ENCODE peak calls at places on chromosome 1, in ten cellular contexts. P, O, T, G, X, H, I, J, F and L are unnamed samples.

GRCh38 chr1:10788592-10789006 is 7.8 kb downstream of the CASZ1 start:
- DNase-seq in O (no peak), T (no peak), G (no peak), J (peak), P (no peak), H (peak), F (peak), X (no peak), I (no peak), L (peak)

GRCh38 chr1:167342846-167343245 is 122.2 kb downstream of the POU2F1 start:
- DNase-seq in F (no peak), O (no peak), X (no peak), T (no peak), H (no peak), G (no peak), I (no peak), P (peak), J (no peak), L (no peak)

GRCh38 chr1:172905452-172905851 is 145.3 kb downstream of the TNFSF18 start:
- DNase-seq in F (no peak), P (no peak), H (peak), J (no peak), G (no peak), O (peak), T (no peak), X (no peak), I (no peak), L (no peak)

GRCh38 chr1:3353901-3354300 is 100.6 kb upstream of the ARHGEF16 start:
- DNase-seq in T (no peak), I (no peak), H (no peak), F (no peak), J (no peak), G (no peak), X (no peak), P (no peak), O (no peak), L (no peak)

GRCh38 chr1:94866178-94866822 is 46.1 kb downstream of the SLC44A3 start:
- DNase-seq in O (no peak), G (no peak), F (no peak), I (no peak), H (no peak), X (no peak), T (no peak), P (no peak), J (peak), L (no peak)

GRCh38 chr1:1358433-1359201 is at the start of gene MXRA8:
- DNase-seq in O (peak), P (no peak), H (no peak), F (peak), J (peak), X (no peak), I (no peak), T (no peak), G (no peak), L (no peak)

GRCh38 chr1:54046671-54047383 is 6.2 kb downstream of the TMEM59 start:
- DNase-seq in I (no peak), F (no peak), X (no peak), G (no peak), P (no peak), O (no peak), J (peak), T (no peak), H (no peak), L (no peak)

GRCh38 chr1:240719953-240720700 is 108.2 kb upstream of the GREM2 start:
- DNase-seq in X (no peak), T (no peak), I (no peak), O (peak), H (no peak), J (no peak), P (no peak), F (no peak), G (no peak), L (no peak)

GRCh38 chr1:230127105-230128054 is 60.3 kb downstream of the GALNT2 start:
- DNase-seq in T (no peak), X (no peak), F (peak), I (no peak), G (peak), O (no peak), J (no peak), P (no peak), H (no peak), L (peak)

GRCh38 chr1:92184632-92185031 is 33.1 kb upstream of the C1orf146 start:
- DNase-seq in X (no peak), J (peak), O (peak), T (no peak), P (no peak), F (no peak), G (no peak), I (no peak), H (no peak), L (no peak)

GRCh38 chr1:204711947-204712701 is 26.6 kb upstream of the LRRN2 start:
- DNase-seq in J (no peak), X (no peak), I (no peak), P (no peak), T (no peak), O (no peak), G (no peak), F (no peak), H (no peak), L (peak)

GRCh38 chr1:229862017-229862774 is 204.8 kb upstream of the GALNT2 start:
- DNase-seq in H (no peak), F (peak), O (no peak), J (no peak), G (no peak), P (no peak), X (no peak), I (no peak), T (no peak), L (peak)

GRCh38 chr1:174740248-174740990 is 259.3 kb upstream of the CACYBP start:
- DNase-seq in G (no peak), O (peak), J (peak), P (no peak), H (no peak), T (no peak), F (no peak), X (no peak), I (no peak), L (no peak)

GRCh38 chr1:96234299-96234698 is 487.3 kb upstream of the PTBP2 start:
- DNase-seq in I (no peak), P (no peak), O (peak), G (no peak), F (no peak), T (peak), J (no peak), X (no peak), H (no peak), L (no peak)

GRCh38 chr1:98405581-98406059 is 255.9 kb upstream of the SNX7 start:
- DNase-seq in X (no peak), P (no peak), H (peak), G (no peak), J (no peak), I (no peak), O (no peak), T (no peak), F (no peak), L (no peak)

GRCh38 chr1:100034465-100034864 is 64.7 kb downstream of the SLC35A3 start:
- DNase-seq in P (peak), O (peak), G (no peak), I (no peak), H (peak), F (peak), J (peak), T (no peak), X (no peak), L (no peak)

GRCh38 chr1:156910309-156910782 is 10.1 kb upstream of the LRRC71 start:
- DNase-seq in P (peak), T (peak), H (no peak), G (peak), X (peak), J (no peak), I (no peak), O (no peak), F (peak), L (no peak)

GRCh38 chr1:12197483-12197880 is 30.7 kb downstream of the TNFRSF1B start:
- DNase-seq in O (no peak), P (no peak), I (no peak), X (no peak), G (no peak), T (no peak), J (no peak), H (no peak), F (no peak), L (no peak)

GRCh38 chr1:175016073-175016722 is 7.0 kb downstream of the MRPS14 start:
- DNase-seq in G (no peak), O (peak), P (no peak), H (no peak), X (no peak), I (no peak), T (no peak), J (peak), F (no peak), L (no peak)

GRCh38 chr1:183883629-183884028 is 78.7 kb downstream of the RGL1 start:
- DNase-seq in P (no peak), T (no peak), I (no peak), G (no peak), J (no peak), F (no peak), H (no peak), O (no peak), X (no peak), L (no peak)

GRCh38 chr1:40595623-40596022 is 64.2 kb downstream of the ZNF684 start:
- DNase-seq in F (no peak), J (no peak), T (no peak), G (no peak), P (no peak), I (no peak), X (no peak), H (no peak), O (no peak), L (no peak)

GRCh38 chr1:210477328-210477924 is 148.7 kb downstream of the HHAT start:
- DNase-seq in P (no peak), F (peak), G (no peak), T (peak), X (no peak), J (peak), H (peak), O (no peak), I (no peak), L (no peak)

GRCh38 chr1:174815036-174815435 is 184.7 kb upstream of the CACYBP start:
- DNase-seq in I (no peak), G (no peak), T (peak), O (peak), F (no peak), P (no peak), H (peak), J (no peak), X (no peak), L (no peak)

GRCh38 chr1:196660912-196661311 is 9.1 kb downstream of the CFH start:
- DNase-seq in O (peak), F (peak), X (no peak), H (peak), J (peak), G (no peak), I (no peak), P (no peak), T (no peak), L (no peak)

GRCh38 chr1:171644805-171645483 is 7.5 kb downstream of the MYOC start:
- DNase-seq in I (peak), J (peak), O (peak), T (peak), H (peak), F (peak), P (no peak), G (peak), X (peak), L (peak)

GRCh38 chr1:46804027-46804889 is 5.4 kb downstream of the CYP4B1 start:
- DNase-seq in I (no peak), T (no peak), G (no peak), J (no peak), X (no peak), P (no peak), O (no peak), F (no peak), H (no peak), L (no peak)

GRCh38 chr1:30733520-30733919 is 10.1 kb upstream of the MATN1 start:
- DNase-seq in J (no peak), I (no peak), F (peak), T (peak), H (no peak), G (no peak), P (no peak), O (no peak), X (no peak), L (no peak)

GRCh38 chr1:19535214-19535613 is 49.9 kb upstream of the CAPZB start:
- DNase-seq in G (no peak), O (no peak), I (no peak), X (no peak), H (no peak), T (no peak), J (no peak), F (no peak), P (no peak), L (no peak)

GRCh38 chr1:233613252-233614172 is at the start of gene KCNK1:
- DNase-seq in I (no peak), X (no peak), O (peak), G (no peak), H (peak), F (peak), P (no peak), T (no peak), J (peak), L (peak)

GRCh38 chr1:84997667-84998600 is 1.0 kb upstream of the MCOLN2 start:
- DNase-seq in X (no peak), T (no peak), P (peak), O (peak), J (peak), H (no peak), F (peak), I (peak), G (no peak), L (no peak)

GRCh38 chr1:21284206-21285137 is 5.8 kb downstream of the ECE1 start:
- DNase-seq in G (no peak), X (no peak), J (no peak), O (no peak), H (no peak), T (no peak), I (no peak), P (peak), F (no peak), L (no peak)

GRCh38 chr1:53686371-53687267 is 52.3 kb downstream of the GLIS1 start:
- DNase-seq in J (peak), F (no peak), O (peak), P (no peak), H (no peak), T (no peak), I (no peak), G (no peak), X (no peak), L (no peak)